ENCODE peak calls at places on chromosome 9, in seven cellular contexts. F is cardiac septum; R is sciatic nerve; C is HepG2; N is stimulated activated naive CD8-positive, alpha-beta T cell treated with anti-CD3 and anti-CD28 coated beads, Interleukin-15, Interleukin-2, amounts not matched to agents 100 U/mL and 50 U/mL, for 24 hours; P is globus pallidus; B is osteoblast. O is an unnamed sample.

GRCh38 chr9:33687779-33688178 is 107.6 kb upstream of the PRSS3 start:
- DNase-seq in R (no peak), P (no peak), B (no peak), N (no peak), F (no peak), C (no peak), O (peak)

GRCh38 chr9:124574944-124575343 is 67.7 kb upstream of the NR5A1 start:
- DNase-seq in N (no peak), P (no peak), C (peak), B (peak), F (no peak), R (no peak), O (peak)

GRCh38 chr9:107273634-107274033 is 9.4 kb upstream of the RAD23B start:
- DNase-seq in P (no peak), C (no peak), R (no peak), B (no peak), F (no peak), N (no peak), O (no peak)

GRCh38 chr9:110143969-110144545 is 63.9 kb downstream of the C9orf152 start:
- DNase-seq in P (no peak), F (no peak), N (peak), C (no peak), B (peak), R (no peak), O (no peak)

GRCh38 chr9:93198839-93199625 is 15.1 kb downstream of the WNK2 start:
- DNase-seq in P (no peak), B (peak), C (no peak), N (no peak), R (no peak), F (no peak), O (no peak)

GRCh38 chr9:113903514-113904077 is 27.5 kb downstream of the ZNF618 start:
- DNase-seq in F (no peak), C (no peak), P (no peak), N (no peak), R (no peak), B (no peak), O (no peak)

GRCh38 chr9:104118916-104119315 is 24.8 kb downstream of the SMC2 start:
- DNase-seq in N (no peak), C (no peak), F (no peak), R (no peak), P (no peak), B (no peak), O (no peak)

GRCh38 chr9:82538634-82539033 is 524.3 kb downstream of the RASEF start:
- DNase-seq in R (no peak), N (no peak), P (no peak), F (no peak), B (no peak), C (no peak), O (no peak)

GRCh38 chr9:134031071-134031470 is 5.8 kb downstream of the BRD3OS start:
- DNase-seq in B (no peak), C (no peak), N (no peak), F (no peak), P (no peak), R (peak), O (no peak)

GRCh38 chr9:137045294-137046093 is 483 bp downstream of the NPDC1 start:
- DNase-seq in N (no peak), P (no peak), F (no peak), B (peak), R (no peak), C (no peak), O (no peak)

GRCh38 chr9:16726718-16727451 is 143.6 kb downstream of the BNC2 start:
- DNase-seq in B (peak), C (no peak), P (peak), R (peak), N (peak), F (peak), O (peak)

GRCh38 chr9:77887660-77888059 is 144.0 kb downstream of the GNAQ start:
- DNase-seq in C (no peak), N (no peak), F (no peak), B (no peak), P (no peak), R (no peak), O (no peak)

GRCh38 chr9:116275418-116276295 is 122.1 kb downstream of the PAPPA start:
- DNase-seq in R (no peak), N (no peak), B (peak), P (no peak), C (no peak), F (no peak), O (no peak)

GRCh38 chr9:135888766-135889394 is 18.5 kb downstream of the CAMSAP1 start:
- DNase-seq in P (no peak), B (peak), N (no peak), C (no peak), R (no peak), F (no peak), O (no peak)

GRCh38 chr9:126624453-126624872 is 10.7 kb downstream of the LMX1B start:
- DNase-seq in C (no peak), R (no peak), F (no peak), N (no peak), B (no peak), P (no peak), O (no peak)

GRCh38 chr9:2787065-2787464 is 56.8 kb downstream of the PUM3 start:
- DNase-seq in F (no peak), B (peak), N (no peak), P (no peak), C (no peak), R (no peak), O (peak)

GRCh38 chr9:97547098-97547829 is 45.8 kb downstream of the TMOD1 start:
- DNase-seq in R (peak), C (no peak), F (no peak), B (no peak), P (no peak), N (no peak), O (no peak)

GRCh38 chr9:128702949-128703615 is 779 bp downstream of the PKN3 start:
- DNase-seq in F (no peak), R (no peak), N (peak), P (no peak), C (no peak), B (peak), O (no peak)

GRCh38 chr9:4117835-4118610 is 181.8 kb downstream of the GLIS3 start:
- DNase-seq in C (peak), P (no peak), N (peak), R (peak), F (no peak), B (peak), O (no peak)

GRCh38 chr9:88196456-88196855 is 58.2 kb upstream of the SPATA31C2 start:
- DNase-seq in R (no peak), C (no peak), N (no peak), F (no peak), P (no peak), B (no peak), O (no peak)